ENCODE peak calls at places on chromosomes 13 and 19, in eight cellular contexts. T is ascending aorta, X is fibroblast of lung, W is IMR-90, D is A549, F is esophagus muscularis mucosa, M is tibial nerve, G is GM23338. E is an unnamed sample.

GRCh38 chr19:19457691-19458090 is 52.2 kb downstream of the GATAD2A start:
- DNase-seq in D (no peak), W (no peak), M (no peak), T (no peak), X (no peak), G (no peak), F (no peak), E (no peak)

GRCh38 chr19:45934551-45935230 is 20.1 kb upstream of the NANOS2 start:
- DNase-seq in W (no peak), X (no peak), G (peak; percentile 36), D (no peak), T (no peak), F (no peak), M (no peak), E (no peak)

GRCh38 chr13:43787998-43788397 is 1.2 kb upstream of the ENOX1 start:
- DNase-seq in T (no peak), M (peak; percentile 16), G (peak; percentile 63), F (no peak), W (peak; percentile 52), X (peak; percentile 39), D (peak; percentile 51), E (no peak)

GRCh38 chr13:50080856-50081105 is 65.5 kb downstream of the KCNRG start:
- DNase-seq in G (no peak), D (no peak), T (no peak), W (peak; percentile 27), F (no peak), M (no peak), X (no peak), E (no peak)

GRCh38 chr13:24053505-24054251 is 106.8 kb upstream of the SPATA13 start:
- DNase-seq in W (peak; percentile 68), D (peak; percentile 72), X (peak; percentile 60), M (no peak), F (no peak), G (peak; percentile 90), T (no peak), E (no peak)

GRCh38 chr19:18469245-18470107 is 31.5 kb upstream of the ISYNA1 start:
- DNase-seq in D (peak; percentile 81), X (peak; percentile 54), G (peak; percentile 89), T (peak; percentile 80), M (peak; percentile 68), W (peak; percentile 66), F (no peak), E (no peak)

GRCh38 chr13:35716186-35716585 is 239.7 kb upstream of the MAB21L1 start:
- DNase-seq in D (no peak), F (no peak), M (no peak), G (no peak), X (peak; percentile 68), T (no peak), W (peak; percentile 26), E (no peak)

GRCh38 chr13:105147481-105147880 is 1388.0 kb downstream of the EFNB2 start:
- DNase-seq in D (no peak), F (no peak), M (no peak), W (no peak), T (no peak), X (peak; percentile 11), G (no peak), E (no peak)

GRCh38 chr19:55041627-55042343 is 3.7 kb upstream of the GP6 start:
- DNase-seq in G (no peak), X (no peak), W (no peak), F (no peak), T (no peak), M (no peak), D (no peak), E (no peak)

GRCh38 chr19:5953680-5954213 is 24.2 kb downstream of the RANBP3 start:
- DNase-seq in W (no peak), D (no peak), F (no peak), M (no peak), X (peak; percentile 55), G (no peak), T (no peak), E (no peak)

GRCh38 chr13:79990048-79990447 is 350.9 kb downstream of the SPRY2 start:
- DNase-seq in G (no peak), X (peak; percentile 49), W (peak; percentile 35), F (no peak), M (no peak), T (no peak), D (no peak), E (no peak)

GRCh38 chr19:14517840-14518505 is at the start of gene DNAJB1:
- DNase-seq in X (peak; percentile 75), F (no peak), W (peak; percentile 64), T (peak; percentile 88), D (peak; percentile 64), G (peak; percentile 70), M (peak; percentile 57), E (peak; percentile 90)

GRCh38 chr13:23561261-23561660 is 9.0 kb upstream of the TNFRSF19 start:
- DNase-seq in X (no peak), G (no peak), D (no peak), T (no peak), M (no peak), F (no peak), W (no peak), E (no peak)

GRCh38 chr13:79703772-79704171 is 222.8 kb downstream of the NDFIP2 start:
- DNase-seq in M (no peak), W (no peak), G (no peak), T (no peak), X (no peak), F (no peak), D (no peak), E (no peak)

GRCh38 chr19:42412223-42412622 is 15.0 kb downstream of the LIPE start:
- DNase-seq in X (no peak), W (no peak), G (peak; percentile 48), M (no peak), F (no peak), D (no peak), T (no peak), E (no peak)

GRCh38 chr19:33921165-33921564 is 124.5 kb downstream of the KCTD15 start:
- DNase-seq in T (no peak), M (no peak), W (no peak), D (no peak), G (peak; percentile 15), F (no peak), X (no peak), E (no peak)

GRCh38 chr13:30125422-30126073 is 181.8 kb downstream of the KATNAL1 start:
- DNase-seq in G (no peak), X (peak; percentile 94), T (no peak), W (peak; percentile 94), F (no peak), M (peak; percentile 59), D (peak; percentile 82), E (no peak)

GRCh38 chr19:2084993-2085720 is 11.0 kb downstream of the MOB3A start:
- DNase-seq in T (peak; percentile 87), G (no peak), D (no peak), X (peak; percentile 46), W (no peak), F (no peak), M (peak; percentile 60), E (no peak)

GRCh38 chr19:15138427-15138826 is 31.2 kb downstream of the SYDE1 start:
- DNase-seq in W (peak; percentile 58), G (no peak), T (no peak), M (no peak), D (no peak), F (no peak), X (no peak), E (no peak)

GRCh38 chr13:90105881-90106496 is 1241.5 kb upstream of the MIR17HG start:
- DNase-seq in W (no peak), D (no peak), X (peak; percentile 84), T (no peak), M (no peak), F (no peak), G (no peak), E (no peak)

GRCh38 chr19:48807590-48808308 is 3.1 kb downstream of the BCAT2 start:
- DNase-seq in F (no peak), D (peak; percentile 48), M (no peak), G (peak; percentile 75), T (no peak), X (no peak), W (no peak), E (no peak)
- TF ChIP-seq CTCF in F (no peak), D (peak; percentile 14), M (no peak), G (peak; percentile 31), T (no peak), X (peak; percentile 18), W (no peak), E (no peak)

GRCh38 chr19:3963458-3964255 is 7.2 kb downstream of the DAPK3 start:
- DNase-seq in T (no peak), M (no peak), W (no peak), G (no peak), F (no peak), X (no peak), D (no peak), E (no peak)
- H3K27ac ChIP-seq in T (no peak overlapping the region), M (no peak overlapping the region), W (no peak overlapping the region), G (no peak overlapping the region), F (peak overlapping the region; percentile 100), X (no peak overlapping the region), D (no peak overlapping the region), E (no peak overlapping the region)

DNA sequence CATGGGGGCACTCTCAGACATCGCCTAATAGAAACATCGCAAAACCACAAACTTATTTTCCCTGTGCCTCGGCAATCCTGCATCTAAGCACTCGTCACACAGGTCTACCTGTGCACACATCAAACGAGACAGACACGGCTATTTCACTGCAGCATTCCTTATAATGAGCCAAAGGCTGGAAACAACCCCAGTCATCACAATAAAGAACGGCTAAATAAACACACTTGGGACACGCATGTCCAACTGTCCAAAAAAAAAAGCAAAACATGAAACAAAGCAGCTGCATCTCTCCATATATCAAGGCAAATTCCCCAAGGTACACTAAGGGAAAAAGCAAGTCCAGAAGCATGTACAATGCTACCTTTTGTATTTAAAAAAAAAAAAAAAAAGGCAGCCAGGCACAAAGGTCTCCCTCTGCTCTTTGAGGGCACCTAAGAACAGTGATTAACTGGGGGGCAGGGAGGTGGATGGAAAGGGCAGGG is 27.2 kb upstream of the CCNP start:
- DNase-seq in T (no peak), X (no peak), W (no peak), D (no peak), F (no peak), M (no peak), G (no peak), E (no peak)
- H3K4me3 ChIP-seq in T (no peak overlapping the region), X (no peak overlapping the region), W (no peak overlapping the region), D (no peak overlapping the region), F (no peak overlapping the region), M (no peak overlapping the region), G (no peak overlapping the region), E (no peak overlapping the region)

GRCh38 chr19:621819-622218 is 11.5 kb downstream of the POLRMT start:
- DNase-seq in T (no peak), D (no peak), M (no peak), F (no peak), G (no peak), X (no peak), W (no peak), E (no peak)

GRCh38 chr19:623175-623916 is 10.0 kb downstream of the POLRMT start:
- DNase-seq in T (no peak), D (no peak), M (no peak), X (no peak), W (no peak), F (no peak), G (no peak), E (no peak)

GRCh38 chr19:624433-625109 is 8.8 kb downstream of the POLRMT start:
- DNase-seq in F (no peak), M (no peak), G (no peak), X (no peak), T (no peak), D (no peak), W (no peak), E (no peak)

GRCh38 chr19:623974-624373 is 9.4 kb downstream of the POLRMT start:
- DNase-seq in F (no peak), X (peak; percentile 94), G (no peak), M (peak; percentile 86), W (peak; percentile 82), D (peak; percentile 94), T (no peak), E (no peak)

GRCh38 chr19:622666-623065 is 10.7 kb downstream of the POLRMT start:
- DNase-seq in F (no peak), M (no peak), G (no peak), W (no peak), D (no peak), X (no peak), T (no peak), E (no peak)
- TF ChIP-seq CTCF in F (no peak), M (no peak), G (no peak), W (no peak), D (no peak), X (no peak), T (no peak), E (no peak)

E was measured in coronary artery.